ENCODE peak calls at places on chromosomes 4 and X, in seven cellular contexts. One of them, this sample, is unnamed.
A peak's percentile ranks its signal among the peaks of the same experiment; 100 is the strongest.

GRCh38 chr4:69823481-69824186 is 36.3 kb downstream of the SULT1E1 start:
- DNase-seq in fibroblast of pulmonary artery: peak; percentile 71
- DNase-seq in WERI-Rb-1: peak; percentile 42
- DNase-seq in Peyer's patch: peak; percentile 68
- DNase-seq in cardiac muscle cell: peak; percentile 65
- DNase-seq in CD8-positive, alpha-beta T cell: peak; percentile 73
- DNase-seq in astrocyte of the spinal cord: peak; percentile 42
- DNase-seq in this sample: peak; percentile 68

GRCh38 chrX:15600745-15601144 is at the start of gene ACE2:
- DNase-seq in fibroblast of pulmonary artery: no peak
- DNase-seq in WERI-Rb-1: no peak
- DNase-seq in Peyer's patch: no peak
- DNase-seq in cardiac muscle cell: no peak
- DNase-seq in CD8-positive, alpha-beta T cell: no peak
- DNase-seq in astrocyte of the spinal cord: no peak
- DNase-seq in this sample: no peak

GRCh38 chr4:18570370-18570769 is 548.8 kb upstream of the LCORL start:
- DNase-seq in fibroblast of pulmonary artery: no peak
- DNase-seq in WERI-Rb-1: no peak
- DNase-seq in Peyer's patch: no peak
- DNase-seq in cardiac muscle cell: no peak
- DNase-seq in CD8-positive, alpha-beta T cell: no peak
- DNase-seq in astrocyte of the spinal cord: no peak
- DNase-seq in this sample: no peak

GRCh38 chr4:52931238-52931637 is 69.1 kb downstream of the RASL11B start:
- DNase-seq in fibroblast of pulmonary artery: no peak
- DNase-seq in WERI-Rb-1: no peak
- DNase-seq in Peyer's patch: no peak
- DNase-seq in cardiac muscle cell: no peak
- DNase-seq in CD8-positive, alpha-beta T cell: no peak
- DNase-seq in astrocyte of the spinal cord: peak; percentile 23
- DNase-seq in this sample: no peak

GRCh38 chrX:135437867-135438733 is 16.4 kb downstream of the SMIM10L2A start:
- DNase-seq in fibroblast of pulmonary artery: no peak
- DNase-seq in WERI-Rb-1: no peak
- DNase-seq in Peyer's patch: no peak
- DNase-seq in cardiac muscle cell: no peak
- DNase-seq in CD8-positive, alpha-beta T cell: no peak
- DNase-seq in astrocyte of the spinal cord: no peak
- DNase-seq in this sample: no peak

GRCh38 chr4:87541521-87541920 is 12.3 kb upstream of the SPARCL1 start:
- DNase-seq in fibroblast of pulmonary artery: no peak
- DNase-seq in WERI-Rb-1: no peak
- DNase-seq in Peyer's patch: no peak
- DNase-seq in cardiac muscle cell: no peak
- DNase-seq in CD8-positive, alpha-beta T cell: no peak
- DNase-seq in astrocyte of the spinal cord: no peak
- DNase-seq in this sample: no peak

GRCh38 chrX:47217121-47217851 is 1.2 kb upstream of the CDK16 start:
- DNase-seq in fibroblast of pulmonary artery: peak; percentile 53
- DNase-seq in WERI-Rb-1: no peak
- DNase-seq in Peyer's patch: no peak
- DNase-seq in cardiac muscle cell: peak; percentile 68
- DNase-seq in CD8-positive, alpha-beta T cell: no peak
- DNase-seq in astrocyte of the spinal cord: no peak
- DNase-seq in this sample: peak; percentile 52

GRCh38 chrX:107025538-107025937 is 25.5 kb upstream of the MORC4 start:
- DNase-seq in fibroblast of pulmonary artery: peak; percentile 48
- DNase-seq in WERI-Rb-1: no peak
- DNase-seq in Peyer's patch: no peak
- DNase-seq in cardiac muscle cell: peak; percentile 47
- DNase-seq in CD8-positive, alpha-beta T cell: no peak
- DNase-seq in astrocyte of the spinal cord: peak; percentile 14
- DNase-seq in this sample: peak; percentile 49

GRCh38 chr4:6893449-6894085 is 16.1 kb upstream of the TBC1D14 start:
- DNase-seq in fibroblast of pulmonary artery: no peak
- DNase-seq in WERI-Rb-1: no peak
- DNase-seq in Peyer's patch: peak; percentile 67
- DNase-seq in cardiac muscle cell: no peak
- DNase-seq in CD8-positive, alpha-beta T cell: no peak
- DNase-seq in astrocyte of the spinal cord: peak; percentile 66
- DNase-seq in this sample: peak; percentile 24

GRCh38 chrX:44432641-44433040 is 89.2 kb upstream of the EFHC2 start:
- DNase-seq in fibroblast of pulmonary artery: peak; percentile 35
- DNase-seq in WERI-Rb-1: no peak
- DNase-seq in Peyer's patch: no peak
- DNase-seq in cardiac muscle cell: peak; percentile 36
- DNase-seq in CD8-positive, alpha-beta T cell: no peak
- DNase-seq in astrocyte of the spinal cord: no peak
- DNase-seq in this sample: peak; percentile 23

GRCh38 chrX:98141466-98141865 is 1257.8 kb downstream of the RPA4 start:
- DNase-seq in fibroblast of pulmonary artery: no peak
- DNase-seq in WERI-Rb-1: no peak
- DNase-seq in Peyer's patch: no peak
- DNase-seq in cardiac muscle cell: no peak
- DNase-seq in CD8-positive, alpha-beta T cell: no peak
- DNase-seq in astrocyte of the spinal cord: no peak
- DNase-seq in this sample: no peak

GRCh38 chr4:20109395-20109794 is 142.3 kb upstream of the SLIT2 start:
- DNase-seq in fibroblast of pulmonary artery: peak; percentile 53
- DNase-seq in WERI-Rb-1: no peak
- DNase-seq in Peyer's patch: no peak
- DNase-seq in cardiac muscle cell: peak; percentile 23
- DNase-seq in CD8-positive, alpha-beta T cell: no peak
- DNase-seq in astrocyte of the spinal cord: peak; percentile 38
- DNase-seq in this sample: peak; percentile 47

GRCh38 chrX:96841325-96841724 is 42.4 kb upstream of the RPA4 start:
- DNase-seq in fibroblast of pulmonary artery: no peak
- DNase-seq in WERI-Rb-1: no peak
- DNase-seq in Peyer's patch: no peak
- DNase-seq in cardiac muscle cell: no peak
- DNase-seq in CD8-positive, alpha-beta T cell: no peak
- DNase-seq in astrocyte of the spinal cord: no peak
- DNase-seq in this sample: no peak

GRCh38 chrX:154459843-154460242 is 1.8 kb downstream of the PLXNA3 start:
- DNase-seq in fibroblast of pulmonary artery: no peak
- DNase-seq in WERI-Rb-1: peak; percentile 84
- DNase-seq in Peyer's patch: no peak
- DNase-seq in cardiac muscle cell: no peak
- DNase-seq in CD8-positive, alpha-beta T cell: no peak
- DNase-seq in astrocyte of the spinal cord: no peak
- DNase-seq in this sample: peak; percentile 44

GRCh38 chr4:40325406-40326019 is 9.6 kb upstream of the CHRNA9 start:
- DNase-seq in fibroblast of pulmonary artery: peak; percentile 83
- DNase-seq in WERI-Rb-1: peak; percentile 62
- DNase-seq in Peyer's patch: no peak
- DNase-seq in cardiac muscle cell: peak; percentile 80
- DNase-seq in CD8-positive, alpha-beta T cell: peak; percentile 70
- DNase-seq in astrocyte of the spinal cord: peak; percentile 78
- DNase-seq in this sample: peak; percentile 81

GRCh38 chr4:181502611-181503010 is 740.6 kb upstream of the TENM3 start:
- DNase-seq in fibroblast of pulmonary artery: no peak
- DNase-seq in WERI-Rb-1: no peak
- DNase-seq in Peyer's patch: no peak
- DNase-seq in cardiac muscle cell: no peak
- DNase-seq in CD8-positive, alpha-beta T cell: no peak
- DNase-seq in astrocyte of the spinal cord: no peak
- DNase-seq in this sample: no peak

GRCh38 chrX:39903343-39903742 is 194.4 kb downstream of the BCOR start:
- DNase-seq in fibroblast of pulmonary artery: peak; percentile 70
- DNase-seq in WERI-Rb-1: no peak
- DNase-seq in Peyer's patch: no peak
- DNase-seq in cardiac muscle cell: peak; percentile 71
- DNase-seq in CD8-positive, alpha-beta T cell: no peak
- DNase-seq in astrocyte of the spinal cord: peak; percentile 45
- DNase-seq in this sample: peak; percentile 38

GRCh38 chr4:22501715-22502095 is 14.2 kb downstream of the ADGRA3 start:
- DNase-seq in fibroblast of pulmonary artery: no peak
- DNase-seq in WERI-Rb-1: no peak
- DNase-seq in Peyer's patch: no peak
- DNase-seq in cardiac muscle cell: no peak
- DNase-seq in CD8-positive, alpha-beta T cell: no peak
- DNase-seq in astrocyte of the spinal cord: no peak
- DNase-seq in this sample: no peak

GRCh38 chrX:119516157-119516702 is 48.0 kb downstream of the SLC25A5 start:
- DNase-seq in fibroblast of pulmonary artery: peak; percentile 78
- DNase-seq in WERI-Rb-1: peak; percentile 33
- DNase-seq in Peyer's patch: no peak
- DNase-seq in cardiac muscle cell: peak; percentile 78
- DNase-seq in CD8-positive, alpha-beta T cell: peak; percentile 62
- DNase-seq in astrocyte of the spinal cord: peak; percentile 67
- DNase-seq in this sample: peak; percentile 33

GRCh38 chrX:130071611-130072349 is 38.5 kb downstream of the ELF4 start:
- DNase-seq in fibroblast of pulmonary artery: no peak
- DNase-seq in WERI-Rb-1: no peak
- DNase-seq in Peyer's patch: peak; percentile 62
- DNase-seq in cardiac muscle cell: no peak
- DNase-seq in CD8-positive, alpha-beta T cell: no peak
- DNase-seq in astrocyte of the spinal cord: no peak
- DNase-seq in this sample: no peak

GRCh38 chrX:11100281-11101035 is 10.7 kb upstream of the HCCS start:
- DNase-seq in fibroblast of pulmonary artery: peak; percentile 76
- DNase-seq in WERI-Rb-1: peak; percentile 25
- DNase-seq in Peyer's patch: no peak
- DNase-seq in cardiac muscle cell: peak; percentile 78
- DNase-seq in CD8-positive, alpha-beta T cell: no peak
- DNase-seq in astrocyte of the spinal cord: peak; percentile 64
- DNase-seq in this sample: peak; percentile 76

GRCh38 chr4:123994917-123995316 is 598.3 kb downstream of the SPRY1 start:
- DNase-seq in fibroblast of pulmonary artery: no peak
- DNase-seq in WERI-Rb-1: no peak
- DNase-seq in Peyer's patch: no peak
- DNase-seq in cardiac muscle cell: no peak
- DNase-seq in CD8-positive, alpha-beta T cell: no peak
- DNase-seq in astrocyte of the spinal cord: no peak
- DNase-seq in this sample: no peak
- TF ChIP-seq CTCF in fibroblast of pulmonary artery: peak; percentile 26
- TF ChIP-seq CTCF in WERI-Rb-1: peak; percentile 16
- TF ChIP-seq CTCF in Peyer's patch: no peak
- TF ChIP-seq CTCF in cardiac muscle cell: peak; percentile 11
- TF ChIP-seq CTCF in CD8-positive, alpha-beta T cell: no peak
- TF ChIP-seq CTCF in astrocyte of the spinal cord: peak; percentile 13
- TF ChIP-seq CTCF in this sample: no peak

GRCh38 chr4:173440888-173441287 is 42.0 kb upstream of the SCRG1 start:
- DNase-seq in fibroblast of pulmonary artery: no peak
- DNase-seq in WERI-Rb-1: no peak
- DNase-seq in Peyer's patch: no peak
- DNase-seq in cardiac muscle cell: no peak
- DNase-seq in CD8-positive, alpha-beta T cell: no peak
- DNase-seq in astrocyte of the spinal cord: no peak
- DNase-seq in this sample: no peak
- H3K4me3 ChIP-seq in fibroblast of pulmonary artery: no peak overlapping the region
- H3K4me3 ChIP-seq in WERI-Rb-1: no peak overlapping the region
- H3K4me3 ChIP-seq in Peyer's patch: no peak overlapping the region
- H3K4me3 ChIP-seq in cardiac muscle cell: no peak overlapping the region
- H3K4me3 ChIP-seq in CD8-positive, alpha-beta T cell: no peak overlapping the region
- H3K4me3 ChIP-seq in astrocyte of the spinal cord: no peak overlapping the region
- H3K4me3 ChIP-seq in this sample: no peak overlapping the region

GRCh38 chr4:27094785-27095184 is 234.1 kb downstream of the STIM2 start:
- DNase-seq in fibroblast of pulmonary artery: no peak
- DNase-seq in WERI-Rb-1: no peak
- DNase-seq in Peyer's patch: no peak
- DNase-seq in cardiac muscle cell: no peak
- DNase-seq in CD8-positive, alpha-beta T cell: no peak
- DNase-seq in astrocyte of the spinal cord: no peak
- DNase-seq in this sample: no peak

GRCh38 chr4:27098034-27098433 is 237.4 kb downstream of the STIM2 start:
- DNase-seq in fibroblast of pulmonary artery: no peak
- DNase-seq in WERI-Rb-1: no peak
- DNase-seq in Peyer's patch: no peak
- DNase-seq in cardiac muscle cell: no peak
- DNase-seq in CD8-positive, alpha-beta T cell: no peak
- DNase-seq in astrocyte of the spinal cord: no peak
- DNase-seq in this sample: no peak

GRCh38 chr4:27100713-27101112 is 240.1 kb downstream of the STIM2 start:
- DNase-seq in fibroblast of pulmonary artery: no peak
- DNase-seq in WERI-Rb-1: no peak
- DNase-seq in Peyer's patch: no peak
- DNase-seq in cardiac muscle cell: no peak
- DNase-seq in CD8-positive, alpha-beta T cell: no peak
- DNase-seq in astrocyte of the spinal cord: no peak
- DNase-seq in this sample: no peak

GRCh38 chr4:27094224-27094623 is 233.6 kb downstream of the STIM2 start:
- DNase-seq in fibroblast of pulmonary artery: no peak
- DNase-seq in WERI-Rb-1: no peak
- DNase-seq in Peyer's patch: no peak
- DNase-seq in cardiac muscle cell: no peak
- DNase-seq in CD8-positive, alpha-beta T cell: no peak
- DNase-seq in astrocyte of the spinal cord: no peak
- DNase-seq in this sample: no peak

GRCh38 chr4:27096142-27096824 is 235.6 kb downstream of the STIM2 start:
- DNase-seq in fibroblast of pulmonary artery: no peak
- DNase-seq in WERI-Rb-1: no peak
- DNase-seq in Peyer's patch: no peak
- DNase-seq in cardiac muscle cell: no peak
- DNase-seq in CD8-positive, alpha-beta T cell: no peak
- DNase-seq in astrocyte of the spinal cord: peak; percentile 16
- DNase-seq in this sample: no peak
- TF ChIP-seq CTCF in fibroblast of pulmonary artery: no peak
- TF ChIP-seq CTCF in WERI-Rb-1: no peak
- TF ChIP-seq CTCF in Peyer's patch: no peak
- TF ChIP-seq CTCF in cardiac muscle cell: no peak
- TF ChIP-seq CTCF in CD8-positive, alpha-beta T cell: no peak
- TF ChIP-seq CTCF in astrocyte of the spinal cord: no peak
- TF ChIP-seq CTCF in this sample: no peak

DNA sequence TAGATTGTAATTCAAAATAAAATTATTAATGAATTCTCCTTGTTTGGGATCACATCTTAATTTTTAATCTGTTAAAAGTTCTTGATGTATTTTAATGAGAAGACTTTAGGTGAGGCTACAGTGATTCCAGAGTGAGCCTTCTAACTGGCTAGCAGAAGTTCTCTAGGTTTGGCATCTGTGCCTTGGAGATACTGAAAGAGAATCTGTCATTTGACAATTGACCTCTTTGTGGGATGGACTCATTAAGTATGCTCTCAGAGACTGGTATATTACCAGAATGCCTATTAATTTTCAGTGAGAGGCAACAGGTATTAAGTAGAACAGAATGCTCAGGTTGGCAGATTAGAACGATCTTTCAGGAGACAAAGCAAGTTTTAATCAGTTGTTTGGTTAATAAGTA is 10.2 kb downstream of the CCNG2 start:
- DNase-seq in fibroblast of pulmonary artery: no peak
- DNase-seq in WERI-Rb-1: no peak
- DNase-seq in Peyer's patch: no peak
- DNase-seq in cardiac muscle cell: no peak
- DNase-seq in CD8-positive, alpha-beta T cell: no peak
- DNase-seq in astrocyte of the spinal cord: no peak
- DNase-seq in this sample: no peak
- H3K4me3 ChIP-seq in fibroblast of pulmonary artery: no peak overlapping the region
- H3K4me3 ChIP-seq in WERI-Rb-1: no peak overlapping the region
- H3K4me3 ChIP-seq in Peyer's patch: no peak overlapping the region
- H3K4me3 ChIP-seq in cardiac muscle cell: no peak overlapping the region
- H3K4me3 ChIP-seq in CD8-positive, alpha-beta T cell: no peak overlapping the region
- H3K4me3 ChIP-seq in astrocyte of the spinal cord: no peak overlapping the region
- H3K4me3 ChIP-seq in this sample: no peak overlapping the region

This sample was measured in foreskin fibroblast.